ENCODE peak calls at places on chromosomes 1 and 21, in four cellular contexts. U, G, N and J are unnamed samples.

GRCh38 chr1:19661721-19662228 is 2.9 kb upstream of the HTR6 start:
- DNase-seq in U (no peak), G (no peak), N (no peak), J (peak)

GRCh38 chr1:226973898-226974543 is 33.9 kb downstream of the COQ8A start:
- DNase-seq in U (no peak), G (no peak), N (no peak), J (no peak)

GRCh38 chr21:35095859-35096291 is 46.8 kb upstream of the RUNX1 start:
- DNase-seq in U (no peak), G (no peak), N (no peak), J (no peak)

GRCh38 chr1:173473599-173474011 is 3.5 kb upstream of the PRDX6 start:
- DNase-seq in U (no peak), G (no peak), N (peak), J (no peak)

GRCh38 chr1:203742446-203742845 is 22.5 kb upstream of the LAX1 start:
- DNase-seq in U (no peak), G (no peak), N (no peak), J (no peak)

GRCh38 chr1:87200875-87201638 is 127.6 kb upstream of the LMO4 start:
- DNase-seq in U (no peak), G (no peak), N (no peak), J (no peak)

GRCh38 chr21:15494481-15494880 is 235.3 kb upstream of the USP25 start:
- DNase-seq in U (no peak), G (no peak), N (no peak), J (no peak)

GRCh38 chr1:154405762-154406571 is 824 bp downstream of the IL6R start:
- DNase-seq in U (no peak), G (no peak), N (no peak), J (peak)

GRCh38 chr21:33266784-33267135 is 593 bp downstream of the IL10RB start:
- DNase-seq in U (no peak), G (no peak), N (no peak), J (no peak)

GRCh38 chr1:186050360-186050759 is 316.2 kb downstream of the HMCN1 start:
- DNase-seq in U (no peak), G (no peak), N (no peak), J (no peak)